ENCODE peak calls at places on chromosomes 11 and 22, in seven cellular contexts. M is stomach; C is colonic mucosa; G is CD4-positive, CD25-positive, alpha-beta regulatory T cell; F is pancreas; X is mesenchymal stem cell; V is adipocyte. U is an unnamed sample. For H3K4me1, the result is how much of the 10 kb centered on the place peaks cover.

GRCh38 chr22:49235463-49236300 is 592.0 kb downstream of the BRD1 start:
- DNase-seq in M (no peak), C (peak), G (no peak), F (no peak), X (no peak), V (no peak), U (no peak)

GRCh38 chr11:35629511-35629910 is 11.3 kb downstream of the FJX1 start:
- DNase-seq in M (no peak), C (no peak), G (no peak), F (no peak), X (peak), V (no peak), U (no peak)

GRCh38 chr11:123740787-123741158 is 687 bp downstream of the ZNF202 start:
- DNase-seq in M (no peak), C (peak), G (no peak), F (no peak), X (peak), V (peak), U (no peak)

GRCh38 chr11:77188323-77188911 is 60.4 kb downstream of the MYO7A start:
- DNase-seq in M (peak), C (peak), G (peak), F (peak), X (peak), V (peak), U (peak)

GRCh38 chr11:1414650-1415049 is 24.9 kb downstream of the BRSK2 start:
- DNase-seq in M (no peak), C (no peak), G (no peak), F (no peak), X (no peak), V (no peak), U (no peak)

GRCh38 chr11:85823816-85824215 is 12.9 kb upstream of the SYTL2 start:
- DNase-seq in M (no peak), C (no peak), G (peak), F (no peak), X (peak), V (no peak), U (no peak)

GRCh38 chr11:118916842-118917388 is 8.8 kb downstream of the BCL9L start:
- DNase-seq in M (no peak), C (no peak), G (no peak), F (no peak), X (peak), V (peak), U (no peak)

GRCh38 chr11:2531277-2531986 is 86.6 kb downstream of the KCNQ1 start:
- DNase-seq in M (peak), C (peak), G (peak), F (peak), X (peak), V (peak), U (peak)

GRCh38 chr22:50314081-50314454 is 6.6 kb upstream of the PLXNB2 start:
- DNase-seq in M (no peak), C (no peak), G (no peak), F (no peak), X (no peak), V (no peak), U (no peak)

GRCh38 chr11:62614275-62614674 is 1.2 kb downstream of the ROM1 start:
- DNase-seq in M (peak), C (no peak), G (no peak), F (no peak), X (no peak), V (no peak), U (no peak)

GRCh38 chr11:47946682-47947575 is 33.4 kb upstream of the PTPRJ start:
- DNase-seq in M (peak), C (peak), G (no peak), F (peak), X (peak), V (peak), U (no peak)

GRCh38 chr11:125448136-125448535 is 47.9 kb downstream of the FEZ1 start:
- DNase-seq in M (no peak), C (no peak), G (no peak), F (no peak), X (no peak), V (peak), U (no peak)

GRCh38 chr11:121372671-121373429 is 79.3 kb upstream of the SORL1 start:
- DNase-seq in M (no peak), C (no peak), G (peak), F (no peak), X (no peak), V (no peak), U (peak)

GRCh38 chr22:17706451-17706900 is 67.8 kb downstream of the BID start:
- DNase-seq in M (peak), C (peak), G (peak), F (no peak), X (peak), V (peak), U (no peak)

GRCh38 chr22:39773503-39773902 is 120.1 kb downstream of the ENTHD1 start:
- DNase-seq in M (no peak), C (no peak), G (no peak), F (no peak), X (no peak), V (no peak), U (no peak)
- H3K4me1 ChIP-seq in M (under half), C (under half), G (under half), F (under half), X (under half), V (under half), U (under half)

GRCh38 chr11:27217496-27217895 is 145.5 kb downstream of the CCDC34 start:
- DNase-seq in M (no peak), C (no peak), G (no peak), F (no peak), X (no peak), V (no peak), U (no peak)
- H3K4me1 ChIP-seq in M (under half), C (under half), G (under half), F (under half), X (under half), V (under half), U (under half)

GRCh38 chr11:73331138-73331916 is 23.3 kb downstream of the ARHGEF17 start:
- DNase-seq in M (no peak), C (no peak), G (no peak), F (no peak), X (peak), V (peak), U (no peak)

GRCh38 chr11:73335204-73335923 is 27.3 kb downstream of the ARHGEF17 start:
- DNase-seq in M (peak), C (peak), G (peak), F (peak), X (peak), V (peak), U (peak)

GRCh38 chr11:73333626-73334199 is 25.6 kb downstream of the ARHGEF17 start:
- DNase-seq in M (no peak), C (no peak), G (no peak), F (no peak), X (peak), V (no peak), U (no peak)

GRCh38 chr11:73333173-73333572 is 25.1 kb downstream of the ARHGEF17 start:
- DNase-seq in M (no peak), C (no peak), G (no peak), F (no peak), X (no peak), V (no peak), U (no peak)

GRCh38 chr11:73334244-73335203 is 26.4 kb downstream of the ARHGEF17 start:
- DNase-seq in M (peak), C (peak), G (no peak), F (no peak), X (peak), V (peak), U (no peak)
- H3K4me1 ChIP-seq in M (half or more), C (under half), G (under half), F (under half), X (under half), V (half or more), U (under half)

DNA sequence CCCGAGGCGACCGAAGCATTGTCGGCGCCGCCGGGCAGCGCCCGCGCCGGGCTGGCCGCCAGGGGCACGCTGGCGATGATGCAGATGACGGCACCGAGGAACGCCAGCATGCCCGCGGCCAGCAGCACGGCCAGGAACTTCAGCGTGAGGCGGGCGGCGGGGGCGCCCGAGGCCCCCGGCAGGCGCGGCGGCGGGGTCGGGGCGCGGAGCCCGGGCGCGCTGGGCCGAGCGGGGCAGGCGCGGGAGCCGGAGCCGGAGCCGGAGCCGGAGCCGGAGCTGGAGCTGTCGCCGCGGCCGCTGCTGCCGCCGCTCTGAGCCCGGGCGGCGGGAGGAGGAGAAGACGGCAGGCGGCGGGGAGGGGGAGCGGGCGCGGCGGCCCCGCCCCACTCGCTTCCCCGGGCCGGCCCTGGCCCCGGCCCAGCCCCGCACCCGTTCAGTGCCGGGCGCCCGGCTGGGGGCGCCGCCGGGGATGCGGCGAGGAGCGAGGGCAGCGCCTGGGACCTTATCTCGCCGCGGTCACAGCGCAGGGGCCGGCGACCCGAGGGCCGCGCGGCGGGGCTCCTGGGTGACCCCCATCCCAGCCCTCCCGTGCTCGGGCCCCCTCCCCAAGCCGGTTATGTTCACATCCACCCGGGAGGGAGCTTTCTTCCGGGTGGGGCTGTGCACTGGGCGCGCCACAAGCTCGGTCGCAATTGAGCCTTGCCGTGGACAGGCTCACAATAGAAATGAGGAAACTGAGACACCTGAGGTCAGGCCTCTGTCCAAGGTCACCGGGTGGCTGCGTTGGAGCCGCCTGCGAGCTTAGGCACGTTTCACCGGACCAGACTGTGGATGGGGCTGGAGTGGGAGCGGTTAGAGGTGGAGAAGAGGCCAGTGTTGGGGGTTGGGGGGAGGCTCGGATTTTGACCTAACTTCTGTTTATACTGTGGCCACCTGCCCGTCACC is at the start of gene NPTXR:
- DNase-seq in M (peak), C (no peak), G (peak), F (peak), X (peak), V (peak), U (no peak)
- H3K4me1 ChIP-seq in M (under half), C (under half), G (under half), F (under half), X (under half), V (under half), U (under half)

GRCh38 chr11:65432686-65433582 is 10.3 kb downstream of the NEAT1 start:
- DNase-seq in M (no peak), C (no peak), G (peak), F (no peak), X (peak), V (peak), U (peak)
- H3K4me1 ChIP-seq in M (half or more), C (under half), G (half or more), F (half or more), X (under half), V (under half), U (half or more)

DNA sequence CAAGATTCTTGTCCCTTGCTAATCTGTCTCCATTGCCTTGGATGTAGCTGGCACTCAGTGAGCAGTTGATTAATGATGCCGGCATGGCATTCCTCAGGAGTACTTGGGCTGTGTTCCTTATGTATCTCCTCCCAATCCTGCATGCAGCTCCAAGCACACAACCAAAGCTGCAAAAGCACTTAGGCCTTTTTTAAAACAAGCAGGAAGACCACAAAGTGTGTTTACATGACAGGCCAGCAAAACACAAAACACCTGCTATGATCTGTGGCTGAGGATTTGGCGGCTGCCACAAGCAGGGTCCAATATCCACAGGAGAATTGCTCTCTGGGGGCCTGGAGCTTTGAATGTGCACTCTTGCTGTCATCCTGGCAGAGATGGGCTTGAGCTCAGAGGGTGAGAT is 8.9 kb downstream of the ABTB2 start:
- DNase-seq in M (no peak), C (no peak), G (no peak), F (no peak), X (peak), V (no peak), U (no peak)
- H3K4me1 ChIP-seq in M (half or more), C (under half), G (under half), F (under half), X (under half), V (under half), U (under half)

GRCh38 chr11:78349114-78349513 is 68.5 kb downstream of the GAB2 start:
- DNase-seq in M (no peak), C (no peak), G (no peak), F (no peak), X (no peak), V (no peak), U (no peak)
- H3K4me1 ChIP-seq in M (half or more), C (under half), G (under half), F (under half), X (under half), V (under half), U (under half)

DNA sequence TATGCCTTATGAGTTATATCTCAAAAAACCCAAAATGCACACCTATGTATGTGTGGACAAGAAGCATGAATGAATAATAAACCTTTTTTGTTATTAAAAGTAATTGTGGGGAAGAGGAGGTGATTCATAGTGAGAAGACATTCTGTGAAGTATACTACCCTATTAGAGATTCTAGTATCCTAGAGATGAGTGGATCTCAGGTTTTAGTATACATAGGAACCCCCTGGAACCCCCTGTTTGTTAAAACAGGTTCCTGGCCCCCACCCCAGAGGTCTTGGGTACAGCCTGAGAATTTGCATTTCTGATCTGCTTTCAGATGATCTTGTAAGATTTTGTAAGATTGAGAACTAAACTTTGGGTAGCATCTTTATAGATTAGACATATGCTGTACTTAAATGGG is 17.5 kb downstream of the NUCB2 start:
- DNase-seq in M (no peak), C (no peak), G (no peak), F (no peak), X (no peak), V (no peak), U (no peak)
- H3K4me1 ChIP-seq in M (under half), C (under half), G (under half), F (under half), X (under half), V (under half), U (under half)

GRCh38 chr11:6613496-6613895 is 1.5 kb upstream of the TAF10 start:
- DNase-seq in M (no peak), C (no peak), G (no peak), F (no peak), X (no peak), V (no peak), U (no peak)
- H3K4me1 ChIP-seq in M (half or more), C (under half), G (under half), F (under half), X (under half), V (under half), U (under half)

GRCh38 chr11:69377029-69377952 is 83.3 kb downstream of the MYEOV start:
- DNase-seq in M (no peak), C (no peak), G (no peak), F (no peak), X (no peak), V (no peak), U (no peak)
- H3K4me1 ChIP-seq in M (under half), C (under half), G (under half), F (under half), X (under half), V (under half), U (under half)